ENCODE peak calls at places on chromosomes 1 and 21, in five cellular contexts. One of them, this sample, is unnamed.

GRCh38 chr1:20665736-20666135 is 4.6 kb upstream of the DDOST start:
- DNase-seq in stimulated activated CD4-positive, alpha-beta T cell treated with anti-CD3 and anti-CD28 coated beads, TNF-alpha, amount 100 ng/mL, for 24 hours: no peak
- DNase-seq in epithelial cell of esophagus: no peak
- DNase-seq in progenitor cell of endocrine pancreas: no peak
- DNase-seq in kidney: no peak
- DNase-seq in this sample: no peak

GRCh38 chr21:45472445-45473365 is 67.7 kb downstream of the COL18A1 start:
- DNase-seq in epithelial cell of esophagus: no peak
- DNase-seq in progenitor cell of endocrine pancreas: no peak
- DNase-seq in stimulated activated CD4-positive, alpha-beta T cell treated with anti-CD3 and anti-CD28 coated beads, TNF-alpha, amount 100 ng/mL, for 24 hours: no peak
- DNase-seq in kidney: peak
- DNase-seq in this sample: no peak

GRCh38 chr1:156336242-156336641 is 1.9 kb downstream of the CCT3 start:
- DNase-seq in progenitor cell of endocrine pancreas: no peak
- DNase-seq in epithelial cell of esophagus: peak
- DNase-seq in stimulated activated CD4-positive, alpha-beta T cell treated with anti-CD3 and anti-CD28 coated beads, TNF-alpha, amount 100 ng/mL, for 24 hours: no peak
- DNase-seq in kidney: no peak
- DNase-seq in this sample: no peak

GRCh38 chr1:109089242-109090015 is 1.1 kb upstream of the TMEM167B start:
- DNase-seq in progenitor cell of endocrine pancreas: no peak
- DNase-seq in kidney: no peak
- DNase-seq in epithelial cell of esophagus: peak
- DNase-seq in stimulated activated CD4-positive, alpha-beta T cell treated with anti-CD3 and anti-CD28 coated beads, TNF-alpha, amount 100 ng/mL, for 24 hours: peak
- DNase-seq in this sample: peak

GRCh38 chr1:156959414-156959813 is 39.0 kb downstream of the LRRC71 start:
- DNase-seq in epithelial cell of esophagus: no peak
- DNase-seq in stimulated activated CD4-positive, alpha-beta T cell treated with anti-CD3 and anti-CD28 coated beads, TNF-alpha, amount 100 ng/mL, for 24 hours: no peak
- DNase-seq in progenitor cell of endocrine pancreas: no peak
- DNase-seq in kidney: no peak
- DNase-seq in this sample: no peak

GRCh38 chr1:92307980-92308379 is 9.1 kb downstream of the RPAP2 start:
- DNase-seq in stimulated activated CD4-positive, alpha-beta T cell treated with anti-CD3 and anti-CD28 coated beads, TNF-alpha, amount 100 ng/mL, for 24 hours: no peak
- DNase-seq in epithelial cell of esophagus: no peak
- DNase-seq in progenitor cell of endocrine pancreas: no peak
- DNase-seq in kidney: no peak
- DNase-seq in this sample: no peak

GRCh38 chr1:213374369-213374768 is 323.3 kb downstream of the RPS6KC1 start:
- DNase-seq in stimulated activated CD4-positive, alpha-beta T cell treated with anti-CD3 and anti-CD28 coated beads, TNF-alpha, amount 100 ng/mL, for 24 hours: peak
- DNase-seq in epithelial cell of esophagus: peak
- DNase-seq in kidney: no peak
- DNase-seq in progenitor cell of endocrine pancreas: peak
- DNase-seq in this sample: peak

GRCh38 chr1:69455718-69456117 is 112.0 kb upstream of the LRRC7 start:
- DNase-seq in stimulated activated CD4-positive, alpha-beta T cell treated with anti-CD3 and anti-CD28 coated beads, TNF-alpha, amount 100 ng/mL, for 24 hours: no peak
- DNase-seq in kidney: no peak
- DNase-seq in epithelial cell of esophagus: no peak
- DNase-seq in progenitor cell of endocrine pancreas: no peak
- DNase-seq in this sample: no peak

GRCh38 chr21:34983680-34984086 is 65.4 kb downstream of the RUNX1 start:
- DNase-seq in epithelial cell of esophagus: peak
- DNase-seq in kidney: no peak
- DNase-seq in progenitor cell of endocrine pancreas: no peak
- DNase-seq in stimulated activated CD4-positive, alpha-beta T cell treated with anti-CD3 and anti-CD28 coated beads, TNF-alpha, amount 100 ng/mL, for 24 hours: peak
- DNase-seq in this sample: no peak

GRCh38 chr21:15560383-15561056 is 169.3 kb upstream of the USP25 start:
- DNase-seq in epithelial cell of esophagus: no peak
- DNase-seq in progenitor cell of endocrine pancreas: no peak
- DNase-seq in kidney: no peak
- DNase-seq in stimulated activated CD4-positive, alpha-beta T cell treated with anti-CD3 and anti-CD28 coated beads, TNF-alpha, amount 100 ng/mL, for 24 hours: no peak
- DNase-seq in this sample: no peak

GRCh38 chr1:56576880-56577858 is 2.2 kb downstream of the PLPP3 start:
- DNase-seq in progenitor cell of endocrine pancreas: no peak
- DNase-seq in epithelial cell of esophagus: peak
- DNase-seq in kidney: no peak
- DNase-seq in stimulated activated CD4-positive, alpha-beta T cell treated with anti-CD3 and anti-CD28 coated beads, TNF-alpha, amount 100 ng/mL, for 24 hours: no peak
- DNase-seq in this sample: peak

GRCh38 chr21:36179145-36179544 is 22.5 kb downstream of the DOP1B start:
- DNase-seq in epithelial cell of esophagus: no peak
- DNase-seq in stimulated activated CD4-positive, alpha-beta T cell treated with anti-CD3 and anti-CD28 coated beads, TNF-alpha, amount 100 ng/mL, for 24 hours: no peak
- DNase-seq in kidney: no peak
- DNase-seq in progenitor cell of endocrine pancreas: no peak
- DNase-seq in this sample: no peak